ENCODE peak calls at places on chromosome X, in nine cellular contexts. P is mesenchymal stem cell; G is GM23338; L is CD4-positive, alpha-beta T cell; M is sigmoid colon; N is caudate nucleus; Q is uterus; I is CD8-positive, alpha-beta T cell; A is lower lobe of right lung. W is an unnamed sample.

GRCh38 chrX:130682990-130683389 is 220.0 kb downstream of the ENOX2 start:
- DNase-seq in L (no peak), I (no peak), P (peak), Q (no peak), M (no peak), N (no peak), A (no peak), G (peak), W (no peak)

GRCh38 chrX:23623797-23624196 is 43.5 kb upstream of the PRDX4 start:
- DNase-seq in G (no peak), N (no peak), P (no peak), L (no peak), A (no peak), Q (no peak), M (no peak), I (no peak), W (no peak)

GRCh38 chrX:114582698-114583395 is 1.0 kb upstream of the HTR2C start:
- DNase-seq in I (no peak), A (no peak), M (no peak), N (no peak), L (no peak), P (no peak), G (peak), Q (no peak), W (no peak)

GRCh38 chrX:77638397-77638796 is 147.6 kb downstream of the ATRX start:
- DNase-seq in N (no peak), Q (no peak), P (no peak), G (no peak), M (no peak), I (no peak), L (no peak), A (no peak), W (no peak)

GRCh38 chrX:13119386-13119785 is 75.0 kb upstream of the FAM9C start:
- DNase-seq in A (no peak), Q (no peak), I (no peak), G (no peak), L (no peak), M (no peak), N (no peak), P (peak), W (no peak)

GRCh38 chrX:117973175-117974075 is 143.2 kb downstream of the KLHL13 start:
- DNase-seq in G (no peak), I (no peak), A (no peak), Q (no peak), P (no peak), N (no peak), L (no peak), M (no peak), W (no peak)

GRCh38 chrX:9829308-9830267 is 43.4 kb downstream of the SHROOM2 start:
- DNase-seq in Q (no peak), N (no peak), L (no peak), A (no peak), G (no peak), M (no peak), P (peak), I (no peak), W (no peak)

GRCh38 chrX:38799995-38800394 is 1.3 kb upstream of the MID1IP1 start:
- DNase-seq in N (no peak), Q (no peak), I (peak), L (no peak), A (no peak), G (no peak), M (no peak), P (no peak), W (no peak)

GRCh38 chrX:103817502-103817901 is 14.6 kb downstream of the RAB9B start:
- DNase-seq in I (no peak), A (no peak), P (peak), Q (no peak), N (no peak), L (no peak), M (no peak), G (peak), W (peak)

GRCh38 chrX:36436286-36436860 is 516.8 kb downstream of the CFAP47 start:
- DNase-seq in A (no peak), I (no peak), M (no peak), Q (no peak), L (no peak), P (no peak), N (no peak), G (no peak), W (no peak)

GRCh38 chrX:68685722-68686683 is 38.5 kb downstream of the STARD8 start:
- DNase-seq in N (no peak), M (peak), G (peak), Q (peak), L (no peak), A (peak), P (peak), I (no peak), W (no peak)

GRCh38 chrX:66863721-66864120 is 224.8 kb upstream of the EDA2R start:
- DNase-seq in A (peak), N (no peak), L (no peak), M (no peak), G (no peak), I (no peak), P (no peak), Q (no peak), W (no peak)

GRCh38 chrX:13742397-13743176 is 8.0 kb downstream of the OFD1 start:
- DNase-seq in Q (no peak), A (no peak), I (peak), N (no peak), G (peak), M (no peak), L (peak), P (peak), W (no peak)

GRCh38 chrX:134388161-134389109 is 71.5 kb upstream of the HPRT1 start:
- DNase-seq in Q (no peak), G (no peak), N (no peak), I (no peak), L (no peak), M (no peak), A (no peak), P (no peak), W (no peak)

GRCh38 chrX:114581528-114582263 is 2.2 kb upstream of the HTR2C start:
- DNase-seq in P (peak), A (no peak), I (no peak), Q (no peak), M (no peak), L (no peak), N (no peak), G (peak), W (no peak)

GRCh38 chrX:23784487-23785301 is 1.7 kb downstream of the SAT1 start:
- DNase-seq in L (no peak), N (no peak), A (no peak), M (no peak), Q (no peak), G (no peak), I (no peak), P (peak), W (no peak)

GRCh38 chrX:106752101-106752678 is 25.7 kb downstream of the RNF128 start:
- DNase-seq in Q (no peak), I (no peak), A (no peak), M (no peak), L (no peak), G (peak), N (no peak), P (peak), W (no peak)

GRCh38 chrX:149185087-149185486 is 320.0 kb downstream of the IDS start:
- DNase-seq in Q (no peak), I (no peak), M (no peak), L (no peak), N (no peak), A (no peak), P (no peak), G (no peak), W (no peak)

GRCh38 chrX:123830309-123830708 is 29.5 kb upstream of the XIAP start:
- DNase-seq in A (peak), N (no peak), I (no peak), M (no peak), L (no peak), G (peak), Q (no peak), P (no peak), W (no peak)

GRCh38 chrX:153924149-153924861 is 1.8 kb downstream of the ARHGAP4 start:
- DNase-seq in I (peak), L (peak), N (no peak), A (no peak), Q (no peak), G (peak), M (no peak), P (peak), W (no peak)

GRCh38 chrX:9906919-9907318 is 60.2 kb upstream of the CLDN34 start:
- DNase-seq in Q (no peak), M (no peak), N (no peak), P (no peak), G (peak), L (no peak), I (no peak), A (no peak), W (no peak)

GRCh38 chrX:14497184-14497666 is 32.1 kb upstream of the GLRA2 start:
- DNase-seq in M (no peak), N (no peak), P (peak), L (no peak), Q (no peak), A (no peak), G (no peak), I (no peak), W (no peak)

GRCh38 chrX:76971393-76972376 is 475.5 kb upstream of the FGF16 start:
- DNase-seq in G (peak), M (no peak), A (no peak), N (no peak), P (no peak), I (no peak), Q (no peak), L (no peak), W (no peak)

GRCh38 chrX:36898301-36898700 is 109.9 kb upstream of the FAM47C start:
- DNase-seq in A (no peak), L (no peak), M (no peak), I (no peak), N (no peak), P (peak), G (peak), Q (no peak), W (no peak)

DNA sequence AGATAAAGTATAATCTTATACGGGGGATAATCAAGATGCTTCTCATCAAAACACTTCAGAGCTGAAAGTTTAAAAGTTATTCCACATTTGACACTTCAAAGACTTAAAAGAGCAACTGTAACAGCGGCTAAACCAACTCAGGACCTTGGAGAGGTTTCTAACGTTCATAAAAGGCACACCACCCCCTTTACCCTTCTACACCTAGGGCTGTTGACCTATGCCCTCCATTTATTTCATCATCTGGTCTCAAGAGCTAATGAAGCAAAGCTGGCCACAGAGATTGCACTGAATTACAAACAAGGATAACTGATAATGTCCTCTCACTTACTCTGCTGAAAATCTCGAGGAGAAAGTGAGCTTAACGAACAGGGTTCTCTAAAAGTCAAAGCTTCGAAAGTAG is 1.1 kb upstream of the RPS6KA6 start:
- DNase-seq in M (no peak), I (no peak), N (no peak), G (peak), L (no peak), Q (no peak), P (no peak), A (no peak), W (no peak)
- H3K27ac ChIP-seq in M (no peak), I (no peak), N (no peak), G (no peak), L (no peak), Q (no peak), P (no peak), A (no peak), W (no peak)

DNA sequence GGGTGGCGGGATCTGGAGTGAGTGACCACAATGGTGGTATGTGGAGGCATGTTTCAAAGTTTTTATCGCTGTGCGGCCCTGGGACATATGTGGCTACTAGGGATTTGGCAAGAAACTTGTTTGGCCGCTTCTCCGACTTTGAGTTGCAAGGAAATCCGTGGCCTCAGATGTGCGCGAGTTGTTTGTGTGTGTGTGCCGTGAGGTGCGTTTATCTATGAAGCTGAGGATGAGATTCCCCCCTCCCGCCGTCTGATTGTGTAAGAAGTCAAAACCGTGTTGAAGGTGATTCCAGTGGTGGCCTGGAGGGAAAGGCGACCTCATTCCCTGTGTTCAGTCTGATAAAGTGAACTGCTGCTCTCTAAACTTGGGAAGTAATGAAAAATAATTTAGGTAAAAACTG is 1.5 kb downstream of the JADE3 start:
- DNase-seq in M (no peak), A (peak), L (no peak), G (peak), I (no peak), N (no peak), Q (peak), P (peak), W (no peak)
- H3K27ac ChIP-seq in M (no peak), A (no peak), L (no peak), G (no peak), I (no peak), N (no peak), Q (peak), P (no peak), W (peak)

GRCh38 chrX:33032700-33033099 is 178.6 kb downstream of the DMD start:
- DNase-seq in G (no peak), N (no peak), P (no peak), M (no peak), I (no peak), A (no peak), L (no peak), Q (no peak), W (no peak)
- H3K27ac ChIP-seq in G (no peak), N (no peak), P (no peak), M (peak), I (no peak), A (no peak), L (no peak), Q (peak), W (no peak)

DNA sequence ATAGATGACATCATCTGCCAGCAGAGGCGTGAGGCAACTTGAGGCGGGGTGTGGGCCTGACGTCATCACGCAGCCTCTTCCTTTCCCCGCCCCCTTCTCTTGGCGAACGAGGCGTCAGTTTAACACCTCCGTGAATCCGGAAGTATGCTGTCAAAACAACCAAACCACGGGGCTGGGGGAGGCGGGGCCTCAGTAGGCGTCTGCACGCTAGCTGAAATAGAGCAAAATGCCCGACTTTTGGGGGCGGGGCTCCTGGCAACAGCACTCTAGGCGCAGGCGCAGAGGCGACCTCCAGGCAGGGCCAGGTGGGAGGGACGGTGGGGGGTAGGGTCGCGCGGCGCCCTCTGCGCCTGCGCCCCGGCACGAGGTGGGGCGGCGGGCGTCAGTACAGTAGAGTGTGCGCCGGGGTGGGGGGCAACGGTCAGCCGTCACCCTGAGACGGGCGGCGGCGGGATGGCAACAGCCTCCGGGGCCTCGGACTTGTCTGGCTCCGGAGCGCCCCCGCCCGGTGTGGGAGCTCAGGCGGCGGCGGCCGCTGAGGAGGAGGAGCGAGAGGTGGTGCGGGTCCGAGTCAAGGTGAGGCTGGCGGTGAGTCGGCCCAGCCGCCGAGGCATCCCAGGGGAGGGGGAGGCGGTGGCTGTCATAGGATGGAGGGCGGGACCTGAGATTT is at the start of gene TBC1D25:
- DNase-seq in L (peak), P (peak), N (peak), Q (peak), M (peak), I (peak), G (peak), A (peak), W (peak)
- H3K27ac ChIP-seq in L (peak), P (peak), N (peak), Q (peak), M (peak), I (peak), G (peak), A (peak), W (peak)

DNA sequence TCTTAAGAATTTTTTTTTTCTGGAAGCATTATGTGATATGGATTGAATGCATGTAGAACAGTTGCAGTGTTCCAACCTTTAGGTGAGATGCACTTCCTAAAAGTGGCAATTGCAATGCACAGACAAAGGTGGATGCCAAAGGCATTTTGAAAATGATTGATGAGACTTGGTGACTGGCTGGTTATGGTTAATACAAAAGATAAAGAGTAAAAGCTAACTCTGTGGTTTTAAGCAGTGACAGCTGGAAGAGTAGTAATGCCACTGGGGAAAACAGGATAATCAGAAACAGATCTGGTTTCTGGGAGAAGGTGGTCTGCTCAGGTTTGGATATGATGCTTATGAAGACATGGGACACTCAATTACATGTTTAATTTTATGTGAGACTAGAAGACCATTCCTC is 345.6 kb downstream of the RPA4 start:
- DNase-seq in M (no peak), L (no peak), P (no peak), N (no peak), G (no peak), Q (no peak), I (no peak), A (no peak), W (no peak)
- H3K27ac ChIP-seq in M (no peak), L (no peak), P (no peak), N (no peak), G (no peak), Q (no peak), I (no peak), A (no peak), W (no peak)

GRCh38 chrX:122220644-122221373 is 963.3 kb upstream of the GRIA3 start:
- DNase-seq in I (no peak), N (no peak), P (no peak), L (no peak), M (no peak), A (no peak), Q (no peak), G (peak), W (no peak)
- H3K27ac ChIP-seq in I (no peak), N (no peak), P (no peak), L (no peak), M (no peak), A (no peak), Q (no peak), G (peak), W (no peak)

GRCh38 chrX:72027024-72027913 is 104.4 kb downstream of the RTL5 start:
- DNase-seq in N (no peak), A (no peak), P (no peak), M (peak), I (no peak), G (no peak), L (no peak), Q (no peak), W (no peak)
- H3K27ac ChIP-seq in N (no peak), A (no peak), P (no peak), M (peak), I (no peak), G (no peak), L (no peak), Q (peak), W (no peak)